ENCODE peak calls at places on chromosomes 3 and 15, in ten cellular contexts. One of them, this sample, is unnamed.

GRCh38 chr3:9817437-9817836 is 7.4 kb downstream of the TTLL3 start:
- DNase-seq in cerebellum: no peak
- DNase-seq in HEK293T: no peak
- DNase-seq in GM10248: no peak
- DNase-seq in HFFc6: no peak
- DNase-seq in T-helper 17 cell: no peak
- DNase-seq in T47D: no peak
- DNase-seq in amniotic epithelial cell: no peak
- DNase-seq in ovary: no peak
- DNase-seq in fibroblast of lung: peak
- DNase-seq in this sample: no peak

GRCh38 chr3:86208782-86209181 is 782.2 kb downstream of the VGLL3 start:
- DNase-seq in cerebellum: no peak
- DNase-seq in HEK293T: no peak
- DNase-seq in GM10248: no peak
- DNase-seq in HFFc6: no peak
- DNase-seq in T-helper 17 cell: no peak
- DNase-seq in T47D: no peak
- DNase-seq in amniotic epithelial cell: no peak
- DNase-seq in ovary: no peak
- DNase-seq in fibroblast of lung: no peak
- DNase-seq in this sample: no peak

GRCh38 chr3:158792709-158793108 is 9.1 kb upstream of the MFSD1 start:
- DNase-seq in cerebellum: no peak
- DNase-seq in HEK293T: no peak
- DNase-seq in GM10248: no peak
- DNase-seq in HFFc6: peak
- DNase-seq in T-helper 17 cell: no peak
- DNase-seq in T47D: no peak
- DNase-seq in amniotic epithelial cell: peak
- DNase-seq in ovary: no peak
- DNase-seq in fibroblast of lung: peak
- DNase-seq in this sample: no peak

GRCh38 chr15:68930268-68931022 is at the start of gene SPESP1:
- DNase-seq in cerebellum: peak
- DNase-seq in HEK293T: no peak
- DNase-seq in GM10248: no peak
- DNase-seq in HFFc6: no peak
- DNase-seq in T-helper 17 cell: peak
- DNase-seq in T47D: no peak
- DNase-seq in amniotic epithelial cell: peak
- DNase-seq in ovary: peak
- DNase-seq in fibroblast of lung: peak
- DNase-seq in this sample: no peak

GRCh38 chr15:60381148-60381788 is 16.5 kb downstream of the ANXA2 start:
- DNase-seq in cerebellum: no peak
- DNase-seq in HEK293T: no peak
- DNase-seq in GM10248: no peak
- DNase-seq in HFFc6: no peak
- DNase-seq in T-helper 17 cell: no peak
- DNase-seq in T47D: no peak
- DNase-seq in amniotic epithelial cell: peak
- DNase-seq in ovary: no peak
- DNase-seq in fibroblast of lung: peak
- DNase-seq in this sample: no peak

GRCh38 chr15:96122077-96123027 is 208.1 kb upstream of the NR2F2 start:
- DNase-seq in cerebellum: no peak
- DNase-seq in HEK293T: no peak
- DNase-seq in GM10248: no peak
- DNase-seq in HFFc6: peak
- DNase-seq in T-helper 17 cell: no peak
- DNase-seq in T47D: no peak
- DNase-seq in amniotic epithelial cell: no peak
- DNase-seq in ovary: no peak
- DNase-seq in fibroblast of lung: peak
- DNase-seq in this sample: no peak

GRCh38 chr15:100108346-100108745 is 233.4 kb downstream of the ADAMTS17 start:
- DNase-seq in cerebellum: no peak
- DNase-seq in HEK293T: no peak
- DNase-seq in GM10248: no peak
- DNase-seq in HFFc6: no peak
- DNase-seq in T-helper 17 cell: no peak
- DNase-seq in T47D: no peak
- DNase-seq in amniotic epithelial cell: no peak
- DNase-seq in ovary: no peak
- DNase-seq in fibroblast of lung: no peak
- DNase-seq in this sample: no peak

GRCh38 chr3:81723732-81724313 is 37.6 kb downstream of the GBE1 start:
- DNase-seq in cerebellum: no peak
- DNase-seq in HEK293T: no peak
- DNase-seq in GM10248: peak
- DNase-seq in HFFc6: peak
- DNase-seq in T-helper 17 cell: no peak
- DNase-seq in T47D: no peak
- DNase-seq in amniotic epithelial cell: peak
- DNase-seq in ovary: no peak
- DNase-seq in fibroblast of lung: peak
- DNase-seq in this sample: no peak

GRCh38 chr3:113287111-113287817 is 75.9 kb downstream of the BOC start:
- DNase-seq in cerebellum: peak
- DNase-seq in HEK293T: no peak
- DNase-seq in GM10248: no peak
- DNase-seq in HFFc6: peak
- DNase-seq in T-helper 17 cell: no peak
- DNase-seq in T47D: peak
- DNase-seq in amniotic epithelial cell: peak
- DNase-seq in ovary: no peak
- DNase-seq in fibroblast of lung: peak
- DNase-seq in this sample: no peak

GRCh38 chr3:130300888-130301287 is 44.6 kb upstream of the COL6A5 start:
- DNase-seq in cerebellum: no peak
- DNase-seq in HEK293T: no peak
- DNase-seq in GM10248: no peak
- DNase-seq in HFFc6: no peak
- DNase-seq in T-helper 17 cell: no peak
- DNase-seq in T47D: no peak
- DNase-seq in amniotic epithelial cell: no peak
- DNase-seq in ovary: no peak
- DNase-seq in fibroblast of lung: no peak
- DNase-seq in this sample: no peak

GRCh38 chr3:49674491-49674983 is 386 bp downstream of the APEH start:
- DNase-seq in cerebellum: no peak
- DNase-seq in HEK293T: no peak
- DNase-seq in GM10248: no peak
- DNase-seq in HFFc6: no peak
- DNase-seq in T-helper 17 cell: peak
- DNase-seq in T47D: no peak
- DNase-seq in amniotic epithelial cell: no peak
- DNase-seq in ovary: peak
- DNase-seq in fibroblast of lung: no peak
- DNase-seq in this sample: no peak

GRCh38 chr3:136544532-136544931 is 207.6 kb downstream of the STAG1 start:
- DNase-seq in cerebellum: no peak
- DNase-seq in HEK293T: no peak
- DNase-seq in GM10248: no peak
- DNase-seq in HFFc6: peak
- DNase-seq in T-helper 17 cell: no peak
- DNase-seq in T47D: no peak
- DNase-seq in amniotic epithelial cell: peak
- DNase-seq in ovary: no peak
- DNase-seq in fibroblast of lung: peak
- DNase-seq in this sample: no peak

GRCh38 chr3:195258449-195259145 is 12.4 kb downstream of the XXYLT1 start:
- DNase-seq in cerebellum: no peak
- DNase-seq in HEK293T: no peak
- DNase-seq in GM10248: peak
- DNase-seq in HFFc6: no peak
- DNase-seq in T-helper 17 cell: no peak
- DNase-seq in T47D: no peak
- DNase-seq in amniotic epithelial cell: no peak
- DNase-seq in ovary: no peak
- DNase-seq in fibroblast of lung: no peak
- DNase-seq in this sample: peak

GRCh38 chr3:52087728-52088127 is 31.4 kb upstream of the DUSP7 start:
- DNase-seq in cerebellum: no peak
- DNase-seq in HEK293T: no peak
- DNase-seq in GM10248: no peak
- DNase-seq in HFFc6: no peak
- DNase-seq in T-helper 17 cell: no peak
- DNase-seq in T47D: no peak
- DNase-seq in amniotic epithelial cell: no peak
- DNase-seq in ovary: peak
- DNase-seq in fibroblast of lung: no peak
- DNase-seq in this sample: no peak

GRCh38 chr15:71532994-71533393 is 277.4 kb upstream of the NR2E3 start:
- DNase-seq in cerebellum: no peak
- DNase-seq in HEK293T: peak
- DNase-seq in GM10248: peak
- DNase-seq in HFFc6: peak
- DNase-seq in T-helper 17 cell: no peak
- DNase-seq in T47D: peak
- DNase-seq in amniotic epithelial cell: peak
- DNase-seq in ovary: no peak
- DNase-seq in fibroblast of lung: no peak
- DNase-seq in this sample: no peak

GRCh38 chr15:26023231-26023630 is 160.1 kb upstream of the ATP10A start:
- DNase-seq in cerebellum: no peak
- DNase-seq in HEK293T: no peak
- DNase-seq in GM10248: no peak
- DNase-seq in HFFc6: no peak
- DNase-seq in T-helper 17 cell: no peak
- DNase-seq in T47D: no peak
- DNase-seq in amniotic epithelial cell: no peak
- DNase-seq in ovary: no peak
- DNase-seq in fibroblast of lung: peak
- DNase-seq in this sample: no peak

GRCh38 chr3:99799420-99799819 is 18.2 kb upstream of the CMSS1 start:
- DNase-seq in cerebellum: no peak
- DNase-seq in HEK293T: no peak
- DNase-seq in GM10248: no peak
- DNase-seq in HFFc6: no peak
- DNase-seq in T-helper 17 cell: no peak
- DNase-seq in T47D: no peak
- DNase-seq in amniotic epithelial cell: no peak
- DNase-seq in ovary: no peak
- DNase-seq in fibroblast of lung: no peak
- DNase-seq in this sample: no peak

GRCh38 chr15:35499723-35500122 is 46.2 kb downstream of the DPH6 start:
- DNase-seq in cerebellum: no peak
- DNase-seq in HEK293T: no peak
- DNase-seq in GM10248: no peak
- DNase-seq in HFFc6: no peak
- DNase-seq in T-helper 17 cell: no peak
- DNase-seq in T47D: no peak
- DNase-seq in amniotic epithelial cell: peak
- DNase-seq in ovary: no peak
- DNase-seq in fibroblast of lung: no peak
- DNase-seq in this sample: no peak

GRCh38 chr3:3633761-3634160 is 165.5 kb upstream of the LRRN1 start:
- DNase-seq in cerebellum: no peak
- DNase-seq in HEK293T: no peak
- DNase-seq in GM10248: no peak
- DNase-seq in HFFc6: no peak
- DNase-seq in T-helper 17 cell: no peak
- DNase-seq in T47D: peak
- DNase-seq in amniotic epithelial cell: no peak
- DNase-seq in ovary: no peak
- DNase-seq in fibroblast of lung: peak
- DNase-seq in this sample: no peak

GRCh38 chr15:99386429-99386828 is 135.1 kb downstream of the LRRC28 start:
- DNase-seq in cerebellum: no peak
- DNase-seq in HEK293T: no peak
- DNase-seq in GM10248: no peak
- DNase-seq in HFFc6: no peak
- DNase-seq in T-helper 17 cell: no peak
- DNase-seq in T47D: no peak
- DNase-seq in amniotic epithelial cell: no peak
- DNase-seq in ovary: no peak
- DNase-seq in fibroblast of lung: no peak
- DNase-seq in this sample: no peak

GRCh38 chr15:70096215-70096974 is 1.3 kb downstream of the TLE3 start:
- DNase-seq in cerebellum: no peak
- DNase-seq in HEK293T: no peak
- DNase-seq in GM10248: peak
- DNase-seq in HFFc6: no peak
- DNase-seq in T-helper 17 cell: peak
- DNase-seq in T47D: no peak
- DNase-seq in amniotic epithelial cell: peak
- DNase-seq in ovary: peak
- DNase-seq in fibroblast of lung: peak
- DNase-seq in this sample: peak

GRCh38 chr15:64779024-64779423 is 3.6 kb upstream of the RBPMS2 start:
- DNase-seq in cerebellum: no peak
- DNase-seq in HEK293T: no peak
- DNase-seq in GM10248: no peak
- DNase-seq in HFFc6: no peak
- DNase-seq in T-helper 17 cell: no peak
- DNase-seq in T47D: no peak
- DNase-seq in amniotic epithelial cell: no peak
- DNase-seq in ovary: no peak
- DNase-seq in fibroblast of lung: no peak
- DNase-seq in this sample: no peak

GRCh38 chr3:53114412-53115074 is 15.7 kb downstream of the RFT1 start:
- DNase-seq in cerebellum: no peak
- DNase-seq in HEK293T: no peak
- DNase-seq in GM10248: no peak
- DNase-seq in HFFc6: peak
- DNase-seq in T-helper 17 cell: no peak
- DNase-seq in T47D: no peak
- DNase-seq in amniotic epithelial cell: peak
- DNase-seq in ovary: no peak
- DNase-seq in fibroblast of lung: peak
- DNase-seq in this sample: no peak

GRCh38 chr3:149581248-149581647 is 76.6 kb downstream of the WWTR1 start:
- DNase-seq in cerebellum: no peak
- DNase-seq in HEK293T: no peak
- DNase-seq in GM10248: peak
- DNase-seq in HFFc6: peak
- DNase-seq in T-helper 17 cell: no peak
- DNase-seq in T47D: no peak
- DNase-seq in amniotic epithelial cell: peak
- DNase-seq in ovary: no peak
- DNase-seq in fibroblast of lung: peak
- DNase-seq in this sample: no peak

GRCh38 chr15:91237493-91237892 is 137.4 kb downstream of the SV2B start:
- DNase-seq in cerebellum: no peak
- DNase-seq in HEK293T: no peak
- DNase-seq in GM10248: no peak
- DNase-seq in HFFc6: no peak
- DNase-seq in T-helper 17 cell: no peak
- DNase-seq in T47D: no peak
- DNase-seq in amniotic epithelial cell: no peak
- DNase-seq in ovary: no peak
- DNase-seq in fibroblast of lung: no peak
- DNase-seq in this sample: no peak

GRCh38 chr3:139607981-139608380 is 68.4 kb upstream of the RBP1 start:
- DNase-seq in cerebellum: no peak
- DNase-seq in HEK293T: no peak
- DNase-seq in GM10248: no peak
- DNase-seq in HFFc6: no peak
- DNase-seq in T-helper 17 cell: no peak
- DNase-seq in T47D: no peak
- DNase-seq in amniotic epithelial cell: no peak
- DNase-seq in ovary: no peak
- DNase-seq in fibroblast of lung: no peak
- DNase-seq in this sample: no peak

GRCh38 chr15:43463542-43463941 is 29.4 kb downstream of the TP53BP1 start:
- DNase-seq in cerebellum: no peak
- DNase-seq in HEK293T: no peak
- DNase-seq in GM10248: no peak
- DNase-seq in HFFc6: no peak
- DNase-seq in T-helper 17 cell: no peak
- DNase-seq in T47D: no peak
- DNase-seq in amniotic epithelial cell: peak
- DNase-seq in ovary: no peak
- DNase-seq in fibroblast of lung: peak
- DNase-seq in this sample: no peak

GRCh38 chr3:49901351-49902339 is 2.0 kb downstream of the MST1R start:
- DNase-seq in cerebellum: no peak
- DNase-seq in HEK293T: no peak
- DNase-seq in GM10248: no peak
- DNase-seq in HFFc6: no peak
- DNase-seq in T-helper 17 cell: no peak
- DNase-seq in T47D: no peak
- DNase-seq in amniotic epithelial cell: no peak
- DNase-seq in ovary: no peak
- DNase-seq in fibroblast of lung: no peak
- DNase-seq in this sample: no peak

This sample was measured in ecto neural progenitor cell.